ENCODE peak calls at places on chromosomes 5 and 9, in ten cellular contexts. J is posterior vena cava, P is NCI-H1694, D is A549, H is caudate nucleus, Y is mesendoderm, F is iPS DF 19.7, A is memory B cell, W is Kasumi-1, G is esophagus squamous epithelium. N is an unnamed sample.

GRCh38 chr9:93122721-93123221 is 11.3 kb downstream of the NINJ1 start:
- DNase-seq in J (peak), P (no peak), D (no peak), H (no peak), Y (no peak), F (no peak), A (no peak), W (no peak), G (no peak), N (peak)

GRCh38 chr5:129904667-129905466 is 602 bp downstream of the CHSY3 start:
- DNase-seq in J (peak), P (no peak), D (no peak), H (no peak), Y (no peak), F (no peak), A (no peak), W (peak), G (no peak), N (no peak)

GRCh38 chr5:141780952-141781730 is 97.1 kb downstream of the PCDH1 start:
- DNase-seq in J (no peak), P (no peak), D (no peak), H (no peak), Y (no peak), F (no peak), A (no peak), W (no peak), G (no peak), N (no peak)

GRCh38 chr9:2567922-2568321 is 53.7 kb upstream of the VLDLR start:
- DNase-seq in J (no peak), P (no peak), D (no peak), H (no peak), Y (no peak), F (no peak), A (no peak), W (no peak), G (no peak), N (no peak)

GRCh38 chr5:22926574-22926973 is 73.4 kb upstream of the CDH12 start:
- DNase-seq in J (no peak), P (no peak), D (no peak), H (no peak), Y (no peak), F (no peak), A (no peak), W (no peak), G (no peak), N (no peak)

GRCh38 chr5:137563646-137564474 is 64.7 kb upstream of the SPOCK1 start:
- DNase-seq in J (no peak), P (peak), D (no peak), H (no peak), Y (peak), F (no peak), A (no peak), W (peak), G (no peak), N (no peak)

GRCh38 chr9:125694478-125694877 is 12.5 kb downstream of the MAPKAP1 start:
- DNase-seq in J (no peak), P (no peak), D (no peak), H (no peak), Y (peak), F (peak), A (no peak), W (no peak), G (no peak), N (no peak)

GRCh38 chr9:90927496-90927895 is 125.9 kb downstream of the SYK start:
- DNase-seq in J (no peak), P (no peak), D (no peak), H (no peak), Y (no peak), F (no peak), A (no peak), W (no peak), G (no peak), N (no peak)

GRCh38 chr9:84897362-84898094 is 228.0 kb downstream of the NTRK2 start:
- DNase-seq in J (no peak), P (no peak), D (no peak), H (no peak), Y (no peak), F (no peak), A (no peak), W (no peak), G (no peak), N (no peak)

GRCh38 chr5:64518784-64519183 is 13.0 kb downstream of the RGS7BP start:
- DNase-seq in J (no peak), P (no peak), D (no peak), H (no peak), Y (no peak), F (no peak), A (no peak), W (peak), G (no peak), N (no peak)

GRCh38 chr9:135671591-135672041 is 8.5 kb downstream of the LCN9 start:
- DNase-seq in J (no peak), P (no peak), D (no peak), H (no peak), Y (peak), F (peak), A (no peak), W (no peak), G (no peak), N (no peak)

GRCh38 chr5:10832987-10833386 is 72.0 kb upstream of the DAP start:
- DNase-seq in J (no peak), P (no peak), D (no peak), H (no peak), Y (no peak), F (no peak), A (no peak), W (no peak), G (no peak), N (no peak)

GRCh38 chr9:79277916-79278447 is 293.8 kb upstream of the TLE4 start:
- DNase-seq in J (no peak), P (no peak), D (no peak), H (no peak), Y (no peak), F (no peak), A (no peak), W (no peak), G (no peak), N (no peak)

GRCh38 chr9:3762076-3762475 is 236.3 kb upstream of the RFX3 start:
- DNase-seq in J (no peak), P (no peak), D (no peak), H (no peak), Y (peak), F (no peak), A (no peak), W (no peak), G (no peak), N (no peak)

GRCh38 chr9:131020862-131021261 is 11.9 kb downstream of the LAMC3 start:
- DNase-seq in J (no peak), P (no peak), D (no peak), H (no peak), Y (no peak), F (no peak), A (no peak), W (no peak), G (no peak), N (no peak)

GRCh38 chr5:155128786-155129512 is 115.4 kb downstream of the KIF4B start:
- DNase-seq in J (no peak), P (no peak), D (peak), H (no peak), Y (no peak), F (no peak), A (no peak), W (no peak), G (no peak), N (no peak)

GRCh38 chr5:140978260-140978659 is 12.0 kb downstream of the PCDHAC2 start:
- DNase-seq in J (no peak), P (no peak), D (no peak), H (no peak), Y (no peak), F (no peak), A (no peak), W (no peak), G (no peak), N (peak)

GRCh38 chr5:151766975-151767374 is 4.8 kb upstream of the G3BP1 start:
- DNase-seq in J (no peak), P (no peak), D (no peak), H (no peak), Y (no peak), F (no peak), A (no peak), W (no peak), G (no peak), N (no peak)

GRCh38 chr5:163489745-163490075 is 15.7 kb upstream of the MAT2B start:
- DNase-seq in J (no peak), P (no peak), D (no peak), H (no peak), Y (no peak), F (no peak), A (no peak), W (no peak), G (no peak), N (no peak)

GRCh38 chr5:7805379-7805778 is 45.6 kb downstream of the CFAP90 start:
- DNase-seq in J (no peak), P (no peak), D (no peak), H (no peak), Y (peak), F (no peak), A (no peak), W (peak), G (no peak), N (no peak)

GRCh38 chr5:2887401-2888348 is 136.2 kb upstream of the IRX2 start:
- DNase-seq in J (peak), P (no peak), D (no peak), H (no peak), Y (no peak), F (no peak), A (no peak), W (no peak), G (no peak), N (peak)

GRCh38 chr5:15263406-15263805 is 236.6 kb upstream of the FBXL7 start:
- DNase-seq in J (no peak), P (no peak), D (no peak), H (no peak), Y (no peak), F (no peak), A (no peak), W (no peak), G (no peak), N (no peak)

GRCh38 chr9:134778841-134779411 is 101.7 kb upstream of the FCN2 start:
- DNase-seq in J (no peak), P (no peak), D (peak), H (no peak), Y (peak), F (peak), A (no peak), W (no peak), G (no peak), N (peak)

GRCh38 chr5:148060881-148061280 is 2.9 kb upstream of the SPINK5 start:
- DNase-seq in J (no peak), P (no peak), D (no peak), H (no peak), Y (peak), F (no peak), A (no peak), W (no peak), G (no peak), N (no peak)

GRCh38 chr5:154311362-154311761 is 120.8 kb downstream of the GALNT10 start:
- DNase-seq in J (no peak), P (no peak), D (no peak), H (no peak), Y (no peak), F (no peak), A (no peak), W (no peak), G (no peak), N (no peak)

GRCh38 chr5:108747111-108748009 is at the start of gene FER:
- DNase-seq in J (no peak), P (no peak), D (peak), H (peak), Y (peak), F (no peak), A (peak), W (peak), G (no peak), N (no peak)

GRCh38 chr9:130276121-130276520 is 10.6 kb downstream of the HMCN2 start:
- DNase-seq in J (peak), P (no peak), D (no peak), H (no peak), Y (peak), F (no peak), A (no peak), W (no peak), G (no peak), N (no peak)

GRCh38 chr5:74192606-74193299 is 447.8 kb downstream of the ENC1 start:
- DNase-seq in J (no peak), P (no peak), D (no peak), H (no peak), Y (no peak), F (no peak), A (no peak), W (no peak), G (no peak), N (no peak)

GRCh38 chr9:120654278-120654677 is 60.0 kb downstream of the MEGF9 start:
- DNase-seq in J (no peak), P (no peak), D (no peak), H (no peak), Y (no peak), F (no peak), A (no peak), W (no peak), G (no peak), N (no peak)

GRCh38 chr5:174722500-174722899 is 1.9 kb upstream of the MSX2 start:
- DNase-seq in J (no peak), P (no peak), D (no peak), H (no peak), Y (no peak), F (no peak), A (no peak), W (no peak), G (no peak), N (no peak)

GRCh38 chr9:20649381-20649780 is 27.1 kb upstream of the MLLT3 start:
- DNase-seq in J (no peak), P (no peak), D (no peak), H (no peak), Y (no peak), F (no peak), A (no peak), W (no peak), G (no peak), N (no peak)

GRCh38 chr9:14313378-14313940 is 482 bp downstream of the NFIB start:
- DNase-seq in J (peak), P (no peak), D (no peak), H (no peak), Y (peak), F (no peak), A (peak), W (no peak), G (no peak), N (peak)

GRCh38 chr9:137055385-137056364 is 1.8 kb upstream of the ENTPD2 start:
- DNase-seq in J (peak), P (no peak), D (peak), H (peak), Y (no peak), F (no peak), A (no peak), W (no peak), G (no peak), N (peak)

GRCh38 chr5:68554566-68555279 is 339.2 kb downstream of the PIK3R1 start:
- DNase-seq in J (peak), P (no peak), D (no peak), H (no peak), Y (peak), F (no peak), A (no peak), W (no peak), G (no peak), N (peak)

GRCh38 chr9:16012621-16013020 is 459.8 kb downstream of the CCDC171 start:
- DNase-seq in J (no peak), P (no peak), D (no peak), H (no peak), Y (no peak), F (no peak), A (no peak), W (no peak), G (no peak), N (no peak)

N was measured in left lobe of liver.